ENCODE peak calls at places on chromosomes 16 and 17, in four cellular contexts. P, G, B and E are unnamed samples.

GRCh38 chr16:81936209-81936608 is 75.1 kb downstream of the SDR42E1 start:
- DNase-seq in B (no peak), G (no peak), P (no peak), E (no peak)

GRCh38 chr17:77375917-77376651 is 235.3 kb downstream of the SEC14L1 start:
- DNase-seq in P (peak; percentile 65), G (peak; percentile 70), B (peak; percentile 34), E (no peak)

GRCh38 chr17:2180768-2181167 is 122.8 kb downstream of the SMG6 start:
- DNase-seq in B (no peak), G (no peak), P (no peak), E (no peak)

GRCh38 chr17:51029142-51029541 is 91.5 kb downstream of the SPAG9 start:
- DNase-seq in P (no peak), G (no peak), B (no peak), E (no peak)

GRCh38 chr17:67491009-67491677 is 114.1 kb downstream of the PITPNC1 start:
- DNase-seq in G (peak; percentile 88), B (peak; percentile 47), P (peak; percentile 100), E (peak; percentile 88)

GRCh38 chr17:44970136-44970737 is 2.1 kb upstream of the C1QL1 start:
- DNase-seq in P (no peak), B (no peak), G (peak; percentile 60), E (no peak)

GRCh38 chr16:6558133-6558532 is 774.5 kb upstream of the RBFOX1 start:
- DNase-seq in G (no peak), B (no peak), P (no peak), E (no peak)

GRCh38 chr17:43043306-43043705 is 18.3 kb downstream of the RND2 start:
- DNase-seq in B (no peak), P (no peak), G (no peak), E (no peak)

GRCh38 chr17:50853781-50854180 is 12.4 kb downstream of the TOB1 start:
- DNase-seq in G (no peak), P (no peak), B (no peak), E (no peak)

GRCh38 chr16:85460983-85461813 is 151.9 kb upstream of the GSE1 start:
- DNase-seq in G (peak; percentile 85), P (no peak), B (no peak), E (no peak)

GRCh38 chr17:73888875-73889274 is 244.6 kb upstream of the SDK2 start:
- DNase-seq in P (no peak), G (no peak), B (no peak), E (no peak)

GRCh38 chr17:73887739-73888138 is 243.5 kb upstream of the SDK2 start:
- DNase-seq in B (no peak), G (no peak), P (no peak), E (no peak)

GRCh38 chr17:73895157-73895556 is 250.9 kb upstream of the SDK2 start:
- DNase-seq in B (no peak), P (no peak), G (no peak), E (no peak)

GRCh38 chr17:73891001-73891400 is 246.8 kb upstream of the SDK2 start:
- DNase-seq in B (no peak), G (no peak), P (no peak), E (no peak)
- H3K4me3 ChIP-seq in B (no peak overlapping the region), G (no peak overlapping the region), P (no peak overlapping the region), E (no peak overlapping the region)

DNA sequence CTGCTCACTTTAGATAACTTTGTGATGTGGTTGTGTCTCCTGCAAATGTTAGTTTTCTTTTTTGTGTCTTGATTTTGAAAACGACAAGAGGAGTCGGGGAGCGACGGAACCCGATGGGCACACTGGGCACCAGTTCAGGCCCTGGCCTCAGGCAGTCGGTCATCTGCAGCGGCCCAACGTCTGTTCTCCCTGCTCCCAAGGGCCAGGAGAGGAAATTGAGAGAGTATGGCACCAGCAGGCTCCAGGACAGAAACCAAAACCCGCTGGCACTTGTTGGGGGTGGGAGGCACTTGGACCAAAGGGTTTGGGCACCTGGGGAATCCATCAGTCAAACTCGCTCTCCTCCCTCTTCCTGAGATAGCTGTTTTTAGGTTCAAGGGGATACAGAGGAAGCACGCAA is 17.2 kb downstream of the RBFOX3 start:
- DNase-seq in B (no peak), G (no peak), P (no peak), E (no peak)
- H3K27me3 ChIP-seq in B (peaks cover 4% of the 10 kb centered on the region), G (no peaks in the 10 kb centered on the region), P (no peaks in the 10 kb centered on the region), E (peaks cover 9% of the 10 kb centered on the region)

DNA sequence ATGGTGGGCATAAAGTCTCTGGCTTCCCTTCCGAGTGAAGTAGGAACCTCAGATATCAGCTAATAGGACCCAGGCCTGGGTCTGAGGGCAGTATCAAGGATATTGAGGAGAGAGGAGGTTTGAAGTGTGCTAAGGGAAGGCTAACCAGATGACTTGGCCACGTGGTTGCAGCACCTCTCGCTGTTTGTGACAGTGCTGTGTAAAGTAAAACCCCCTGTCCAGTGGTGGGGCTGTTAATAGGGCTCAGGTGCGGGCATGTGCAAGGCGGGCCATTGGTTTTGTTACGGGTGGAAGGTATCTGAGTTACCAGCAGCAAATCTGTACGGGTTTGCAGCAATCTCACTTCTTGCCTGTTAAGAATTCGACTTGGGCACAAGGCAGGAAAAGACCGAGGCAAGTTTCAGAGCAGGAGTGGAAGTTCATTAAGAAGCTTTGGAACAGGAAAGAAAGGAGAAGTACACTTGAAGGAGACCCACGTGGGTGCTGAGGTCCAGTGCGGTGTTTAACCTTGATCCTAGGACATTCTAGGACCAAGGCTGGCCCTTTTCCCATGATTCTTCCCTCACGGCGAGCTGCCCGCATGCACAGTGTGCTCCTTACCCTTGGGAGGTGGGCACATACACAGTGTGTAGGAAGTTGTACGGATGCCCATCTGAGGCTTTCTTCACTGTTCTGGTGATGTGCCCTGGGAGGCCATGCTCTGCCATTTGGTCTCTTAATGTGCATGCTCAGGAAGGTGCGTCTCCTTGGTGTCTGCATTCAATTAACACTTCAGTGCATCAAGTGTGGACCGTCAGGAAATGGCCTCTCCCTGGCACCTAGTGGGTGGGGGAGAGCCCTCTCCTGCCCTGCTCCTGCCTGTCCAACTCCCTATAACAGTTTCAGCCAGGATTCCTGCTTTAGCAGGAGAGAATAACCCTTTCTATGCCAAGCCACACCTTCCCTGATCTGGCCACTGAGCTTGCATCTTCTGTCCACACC is 20.3 kb downstream of the SGF29 start:
- DNase-seq in G (no peak), P (no peak), B (no peak), E (no peak)
- TF ChIP-seq CTCF in G (no peak), P (no peak), B (no peak), E (no peak)

GRCh38 chr16:72794319-72794718 is 253.6 kb downstream of the ZFHX3 start:
- DNase-seq in B (no peak), P (no peak), G (no peak), E (no peak)
- H3K4me3 ChIP-seq in B (no peak overlapping the region), P (no peak overlapping the region), G (no peak overlapping the region), E (no peak overlapping the region)

GRCh38 chr17:64162575-64162974 is 32.6 kb upstream of the ERN1 start:
- DNase-seq in P (no peak), B (no peak), G (no peak), E (no peak)

GRCh38 chr17:64166876-64167275 is 36.9 kb upstream of the ERN1 start:
- DNase-seq in B (no peak), P (no peak), G (no peak), E (no peak)

GRCh38 chr17:64164592-64165285 is 34.8 kb upstream of the ERN1 start:
- DNase-seq in G (no peak), P (no peak), B (no peak), E (no peak)

GRCh38 chr17:64163468-64163867 is 33.5 kb upstream of the ERN1 start:
- DNase-seq in G (no peak), B (no peak), P (no peak), E (no peak)

DNA sequence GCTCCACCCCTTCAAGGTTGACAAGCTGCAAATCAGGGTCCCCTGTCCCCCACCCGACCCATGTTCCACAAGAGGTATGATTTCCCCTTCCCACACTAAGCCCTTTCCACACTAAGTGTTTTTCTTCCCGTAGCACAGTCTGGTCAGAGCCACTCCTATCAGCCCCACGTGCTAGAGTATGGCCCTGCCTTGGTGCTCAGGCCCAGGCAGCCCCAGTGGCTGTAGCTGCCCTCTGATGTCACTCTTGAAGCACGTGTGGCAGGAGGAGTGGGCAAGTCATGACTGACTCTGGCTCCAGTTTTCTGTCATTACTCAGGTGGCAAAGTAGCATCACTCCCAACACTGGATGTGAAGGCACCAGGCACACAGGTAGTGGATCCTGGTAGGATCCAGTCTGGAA is 35.4 kb upstream of the ERN1 start:
- DNase-seq in P (no peak), B (no peak), G (no peak), E (no peak)
- H3K27me3 ChIP-seq in P (no peaks in the 10 kb centered on the region), B (no peaks in the 10 kb centered on the region), G (no peaks in the 10 kb centered on the region), E (no peaks in the 10 kb centered on the region)

GRCh38 chr16:3687792-3688191 is 29.5 kb downstream of the TRAP1 start:
- DNase-seq in P (no peak), B (no peak), G (no peak), E (no peak)

GRCh38 chr16:3689731-3690130 is 27.6 kb downstream of the TRAP1 start:
- DNase-seq in B (no peak), G (no peak), P (no peak), E (no peak)

GRCh38 chr16:3691778-3692177 is 25.5 kb downstream of the TRAP1 start:
- DNase-seq in P (no peak), B (no peak), G (no peak), E (no peak)

GRCh38 chr16:3690470-3690918 is 26.8 kb downstream of the TRAP1 start:
- DNase-seq in P (peak; percentile 96), G (peak; percentile 95), B (peak; percentile 87), E (peak; percentile 65)

DNA sequence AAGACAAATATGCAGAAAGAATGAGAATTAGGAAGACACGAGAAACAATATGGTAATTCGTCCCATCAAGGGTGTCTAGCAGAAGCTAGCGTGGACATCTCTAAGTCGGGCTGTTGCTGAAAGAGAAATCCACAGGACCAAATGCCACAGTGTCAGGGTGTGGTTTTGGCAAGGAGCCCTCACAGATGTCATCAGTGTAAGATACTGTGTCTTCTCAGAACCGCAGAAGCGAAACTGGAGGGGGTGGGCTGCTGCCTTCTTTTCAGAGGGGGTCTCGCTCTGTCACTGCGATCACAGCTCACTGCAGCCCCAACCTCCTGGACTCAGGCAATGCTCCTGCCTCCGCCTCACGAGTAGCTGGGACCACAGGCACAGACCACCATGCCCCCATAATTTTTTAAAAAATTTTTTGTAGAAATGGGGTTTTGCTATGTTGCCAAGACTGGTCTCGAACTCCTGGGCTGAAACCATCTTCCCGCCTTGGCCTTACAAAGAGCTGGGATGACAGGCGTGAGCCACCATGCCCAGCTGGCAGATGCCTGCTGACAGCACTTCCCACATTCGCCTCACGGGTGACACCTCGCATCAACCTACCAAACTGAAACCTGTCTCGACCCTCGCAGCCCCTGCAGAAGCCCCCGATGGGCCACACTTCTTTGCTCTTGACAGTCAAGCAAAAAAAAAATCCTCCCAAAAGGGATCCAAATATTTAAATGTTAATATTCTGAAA is 26.2 kb downstream of the TRAP1 start:
- DNase-seq in P (peak; percentile 6), G (no peak), B (no peak), E (no peak)
- TF ChIP-seq CTCF in P (peak; percentile 7), G (no peak), B (no peak), E (no peak)

DNA sequence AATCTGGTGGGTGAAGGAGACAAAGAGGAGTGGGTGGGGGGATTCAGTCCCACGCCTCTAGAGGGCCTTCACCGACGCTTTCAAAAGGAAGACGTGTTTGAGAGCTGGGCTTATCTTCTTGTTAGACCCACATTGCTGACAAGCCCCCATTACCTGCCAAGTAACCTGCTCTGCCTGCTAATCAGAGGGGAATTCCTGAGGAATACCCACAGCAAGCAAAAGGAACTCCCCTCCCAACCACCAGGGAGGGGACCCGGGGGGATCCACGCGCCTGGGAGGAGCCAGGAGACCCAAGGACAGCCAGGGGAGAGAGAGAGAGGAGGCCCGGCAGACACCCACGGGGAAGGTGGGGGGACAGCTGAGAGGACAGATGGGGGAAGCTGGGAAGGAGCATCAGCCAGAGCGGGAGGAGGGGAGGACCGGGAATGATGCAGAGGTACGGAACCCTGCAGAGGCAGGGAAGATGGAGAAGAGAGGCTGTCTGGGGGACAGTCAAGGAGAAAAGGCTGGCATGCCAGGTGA is 986 bp downstream of the MTMR4 start:
- DNase-seq in B (no peak), G (no peak), P (no peak), E (no peak)
- H3K4me3 ChIP-seq in B (peak overlapping the region; percentile 78), G (peak overlapping the region; percentile 47), P (peak overlapping the region; percentile 73), E (peak overlapping the region; percentile 76)